ENCODE peak calls at places on chromosomes 12 and 14, in four cellular contexts. K, R, A and E are unnamed samples.

GRCh38 chr12:124107299-124107698 is 134.3 kb downstream of the ZNF664 start:
- DNase-seq in K (no peak), A (no peak), R (no peak), E (no peak)

GRCh38 chr12:75554556-75554880 is 43.1 kb upstream of the KRR1 start:
- DNase-seq in K (no peak), R (no peak), A (no peak), E (no peak)

GRCh38 chr12:49750027-49750977 is 8.9 kb downstream of the TMBIM6 start:
- DNase-seq in A (peak; percentile 36), R (no peak), K (peak; percentile 31), E (peak; percentile 86)

GRCh38 chr14:22829661-22830328 is at the start of gene MRPL52:
- DNase-seq in A (no peak), K (peak; percentile 97), R (peak; percentile 94), E (peak; percentile 93)

GRCh38 chr12:14256139-14256538 is 109.3 kb upstream of the ATF7IP start:
- DNase-seq in A (no peak), R (no peak), K (no peak), E (peak; percentile 36)

GRCh38 chr12:107415066-107415465 is 270.5 kb upstream of the PWP1 start:
- DNase-seq in A (no peak), K (no peak), R (no peak), E (no peak)

GRCh38 chr14:78567343-78567742 is 397.2 kb downstream of the NRXN3 start:
- DNase-seq in R (no peak), A (no peak), K (no peak), E (no peak)

GRCh38 chr14:94009767-94010166 is 12.7 kb downstream of the CCDC197 start:
- DNase-seq in K (no peak), R (no peak), A (peak; percentile 25), E (no peak)

GRCh38 chr12:127393460-127393859 is 873.5 kb upstream of the TMEM132C start:
- DNase-seq in K (no peak), A (no peak), R (no peak), E (no peak)

GRCh38 chr12:95439578-95440230 is 34.2 kb upstream of the METAP2 start:
- DNase-seq in A (no peak), R (no peak), K (no peak), E (no peak)

GRCh38 chr12:13851828-13852227 is 129.6 kb downstream of the GRIN2B start:
- DNase-seq in A (no peak), R (no peak), K (no peak), E (no peak)

GRCh38 chr14:88823968-88824313 is 510 bp upstream of the TTC8 start:
- DNase-seq in R (no peak), A (no peak), K (no peak), E (no peak)

GRCh38 chr14:88825078-88825458 is 617 bp downstream of the TTC8 start:
- DNase-seq in K (no peak), R (no peak), A (no peak), E (peak; percentile 12)

GRCh38 chr14:88825503-88825902 is 1.1 kb downstream of the TTC8 start:
- DNase-seq in R (no peak), A (no peak), K (no peak), E (no peak)

GRCh38 chr14:88821888-88822287 is 2.6 kb upstream of the TTC8 start:
- DNase-seq in K (no peak), A (no peak), R (no peak), E (no peak)

GRCh38 chr14:88824314-88825077 is at the start of gene TTC8:
- DNase-seq in K (peak; percentile 80), R (peak; percentile 93), A (peak; percentile 38), E (peak; percentile 89)
- TF ChIP-seq POLR2A in K (peak; percentile 93), R (peak; percentile 81), A (peak; percentile 82), E (peak; percentile 76)

GRCh38 chr12:46942579-46942978 is 116.8 kb upstream of the SLC38A4 start:
- DNase-seq in A (no peak), R (no peak), K (no peak), E (no peak)

GRCh38 chr12:46946137-46946536 is 120.3 kb upstream of the SLC38A4 start:
- DNase-seq in K (no peak), R (no peak), A (no peak), E (no peak)

GRCh38 chr12:46945591-46945990 is 119.8 kb upstream of the SLC38A4 start:
- DNase-seq in R (no peak), A (no peak), K (no peak), E (no peak)

GRCh38 chr12:46944104-46944503 is 118.3 kb upstream of the SLC38A4 start:
- DNase-seq in R (no peak), K (no peak), A (no peak), E (peak; percentile 15)

DNA sequence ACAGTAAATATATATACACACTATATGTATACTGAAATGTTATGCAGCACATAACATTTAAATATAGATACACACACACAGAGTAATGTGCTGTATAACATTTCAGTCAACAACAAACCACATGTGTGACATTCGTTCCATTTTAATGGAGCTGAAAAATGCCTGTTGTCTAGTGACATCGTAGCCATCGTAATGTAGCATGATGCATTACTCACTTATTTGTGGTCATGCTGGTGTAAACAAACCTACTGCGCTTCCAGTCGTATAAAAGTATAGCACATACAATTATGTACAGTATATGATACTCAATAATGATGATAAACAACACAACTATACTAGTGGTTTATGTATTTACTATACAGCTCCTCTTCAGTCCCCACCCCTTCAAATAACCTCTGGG is 119.0 kb upstream of the SLC38A4 start:
- DNase-seq in K (no peak), R (no peak), A (no peak), E (no peak)
- TF ChIP-seq MYC in K (no peak), R (no peak), A (no peak), E (no peak)

GRCh38 chr12:94262228-94263010 is 114.0 kb downstream of the PLXNC1 start:
- DNase-seq in R (peak; percentile 18), K (no peak), A (no peak), E (peak; percentile 92)
- TF ChIP-seq POLR2A in R (no peak), K (no peak), A (peak; percentile 76), E (peak; percentile 62)

GRCh38 chr14:67623114-67623513 is 3.4 kb downstream of the ARG2 start:
- DNase-seq in R (no peak), A (no peak), K (peak; percentile 70), E (peak; percentile 18)

GRCh38 chr14:67619446-67620216 is at the start of gene ARG2:
- DNase-seq in K (peak; percentile 95), R (peak; percentile 95), A (peak; percentile 65), E (peak; percentile 87)

GRCh38 chr14:67620217-67620789 is 583 bp downstream of the ARG2 start:
- DNase-seq in A (no peak), R (no peak), K (no peak), E (no peak)

GRCh38 chr14:67622675-67623074 is 3.0 kb downstream of the ARG2 start:
- DNase-seq in A (no peak), K (peak; percentile 85), R (peak; percentile 18), E (peak; percentile 62)

DNA sequence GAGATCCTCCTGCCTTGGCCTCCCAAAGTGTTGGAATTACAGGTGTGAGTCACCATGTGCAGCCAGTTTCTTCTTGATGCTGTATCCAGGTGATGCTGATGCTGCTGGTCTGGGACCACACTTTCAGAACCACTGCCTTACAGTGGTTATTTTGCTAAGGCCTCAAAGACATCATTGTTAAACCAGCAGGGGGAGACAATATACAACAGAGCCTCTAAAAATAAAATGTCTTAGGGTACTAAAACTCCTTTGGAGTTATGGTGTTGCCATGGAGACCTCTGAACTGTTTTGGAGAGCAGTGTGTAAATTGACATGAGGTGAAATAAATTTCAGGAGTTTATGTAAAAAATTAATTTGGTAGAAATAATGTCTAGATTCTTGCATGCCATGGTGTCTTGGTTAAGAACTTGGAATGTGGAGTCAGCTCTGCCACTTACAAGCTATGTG is 1.1 kb upstream of the ARG2 start:
- DNase-seq in K (peak; percentile 75), R (peak; percentile 47), A (no peak), E (peak; percentile 71)
- TF ChIP-seq MYC in K (no peak), R (no peak), A (no peak), E (no peak)

GRCh38 chr14:76919811-76920571 is 93.8 kb downstream of the LRRC74A start:
- DNase-seq in A (no peak), K (peak; percentile 20), R (no peak), E (peak; percentile 30)
- TF ChIP-seq POLR2A in A (no peak), K (no peak), R (no peak), E (no peak)

DNA sequence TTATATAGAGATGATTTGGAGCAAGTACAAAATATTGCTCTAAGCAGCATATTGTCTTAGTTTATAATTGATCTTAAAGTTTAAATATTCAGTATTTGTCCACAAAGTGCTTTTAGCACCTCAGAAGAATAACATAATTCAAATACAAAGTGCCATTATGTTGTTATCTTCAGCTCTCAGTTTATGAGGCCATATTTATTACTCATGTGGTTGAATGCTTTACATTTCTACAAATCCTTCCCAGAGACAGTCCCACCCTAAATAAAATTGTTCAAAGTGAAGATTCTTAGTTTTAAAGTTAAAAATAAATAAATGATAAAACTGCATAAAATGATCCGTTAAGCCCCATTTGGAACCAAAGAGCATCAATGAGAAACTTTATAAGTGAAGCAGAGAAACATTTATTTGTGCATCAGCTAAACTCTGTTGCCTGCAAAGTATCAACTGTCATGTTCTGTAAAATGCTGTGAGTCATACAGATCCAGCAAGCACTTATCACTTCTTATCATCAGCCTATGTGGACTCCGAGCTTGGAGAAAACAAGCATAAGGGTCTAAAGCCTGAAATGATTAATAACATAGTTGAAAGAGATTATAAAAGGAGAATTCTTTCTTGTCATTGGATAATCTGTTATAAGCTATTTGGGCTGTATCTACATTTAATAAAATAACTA is 218.9 kb downstream of the ADAMTS20 start:
- DNase-seq in R (no peak), K (no peak), A (no peak), E (no peak)
- TF ChIP-seq MYC in R (no peak), K (no peak), A (no peak), E (no peak)

DNA sequence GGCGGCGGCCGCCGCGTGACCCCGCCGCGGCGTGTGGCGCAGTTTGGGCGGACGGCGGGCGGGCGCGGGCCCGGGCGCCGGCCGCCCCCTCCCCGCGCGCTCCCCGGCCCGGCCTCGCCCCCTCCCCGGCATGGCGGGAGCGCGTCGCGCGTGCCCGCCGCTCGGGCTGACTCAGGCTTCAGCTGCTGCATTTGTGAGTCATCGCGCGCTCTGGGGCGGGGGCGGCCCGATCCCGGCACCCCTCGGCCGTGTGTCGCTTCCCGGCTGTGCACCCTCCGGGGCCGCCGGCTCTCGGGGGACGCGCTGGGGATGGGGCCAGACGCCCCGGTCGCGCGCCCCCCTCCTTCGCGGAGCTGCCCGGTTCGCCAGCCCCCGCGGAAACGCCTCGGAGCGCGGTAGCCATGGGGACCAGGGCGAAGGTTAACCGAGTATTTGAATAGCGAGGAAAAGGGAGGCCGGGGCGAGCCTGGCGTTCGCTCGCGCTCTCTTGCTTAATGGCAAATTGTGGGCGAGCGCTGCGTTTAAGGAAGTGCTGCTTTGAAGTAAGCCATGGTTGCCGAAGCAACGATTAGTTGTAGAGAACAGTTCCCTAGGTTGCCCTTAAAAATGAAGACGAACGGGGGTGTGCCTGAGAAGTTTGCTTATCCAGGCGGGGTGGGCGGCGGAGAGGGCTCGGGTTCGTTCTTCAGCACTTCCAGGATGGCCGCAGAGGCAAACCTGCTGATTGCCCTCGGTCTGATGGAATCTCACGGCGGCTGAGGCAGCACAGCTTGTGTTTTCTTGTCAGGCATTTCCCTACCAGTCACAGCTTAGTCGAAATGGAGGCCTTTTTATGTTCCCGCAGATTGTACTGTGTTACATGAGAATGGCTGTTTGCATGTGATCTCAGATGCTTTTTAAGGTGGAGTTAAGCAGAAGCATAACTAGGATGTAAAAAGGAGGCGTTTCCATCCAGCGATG is 887 bp downstream of the EIF5 start:
- DNase-seq in A (no peak), R (peak; percentile 72), K (peak; percentile 64), E (peak; percentile 85)
- TF ChIP-seq POLR2A in A (peak; percentile 58), R (no peak), K (peak; percentile 34), E (no peak)

GRCh38 chr12:88360349-88360748 is 218.2 kb downstream of the TMTC3 start:
- DNase-seq in A (no peak), K (no peak), R (no peak), E (no peak)

GRCh38 chr12:88361493-88361892 is 218.8 kb downstream of the KITLG start:
- DNase-seq in K (no peak), R (no peak), A (no peak), E (no peak)

GRCh38 chr12:88362439-88362838 is 217.8 kb downstream of the KITLG start:
- DNase-seq in K (no peak), A (no peak), R (no peak), E (no peak)
- TF ChIP-seq MYC in K (no peak), A (no peak), R (no peak), E (no peak)